ENCODE peak calls at places on chromosomes 3 and 15, in nine cellular contexts. X is IMR-90, Y is body of pancreas, L is HepG2, N is adrenal gland, D is gastrocnemius medialis, E is breast epithelium, A is upper lobe of left lung, O is ovary. I is an unnamed sample.

GRCh38 chr3:43071313-43071893 is 34.5 kb downstream of the POMGNT2 start:
- DNase-seq in E (no peak), X (no peak), L (peak; percentile 23), Y (no peak), O (no peak), A (no peak), N (no peak), D (no peak), I (no peak)

GRCh38 chr3:51681453-51681852 is 10.4 kb downstream of the TEX264 start:
- DNase-seq in O (no peak), E (no peak), A (no peak), D (no peak), L (no peak), N (no peak), Y (peak; percentile 31), X (peak; percentile 8), I (peak; percentile 64)

GRCh38 chr15:78067328-78068241 is 9.9 kb downstream of the TBC1D2B start:
- DNase-seq in Y (no peak), N (peak; percentile 81), A (no peak), X (no peak), O (no peak), D (no peak), L (no peak), E (no peak), I (no peak)

GRCh38 chr15:57560976-57561711 is 30.6 kb upstream of the MYZAP start:
- DNase-seq in X (peak; percentile 65), D (peak; percentile 52), A (no peak), Y (peak; percentile 87), N (peak; percentile 89), O (peak; percentile 75), L (peak; percentile 62), E (peak; percentile 62), I (peak; percentile 76)

GRCh38 chr3:155861476-155862183 is 7.4 kb upstream of the SLC33A1 start:
- DNase-seq in A (no peak), X (peak; percentile 8), L (no peak), O (no peak), E (no peak), D (no peak), Y (no peak), N (no peak), I (no peak)

GRCh38 chr3:16474304-16474703 is 39.2 kb downstream of the RFTN1 start:
- DNase-seq in X (peak; percentile 67), E (no peak), A (no peak), O (no peak), L (no peak), D (no peak), Y (no peak), N (no peak), I (no peak)

GRCh38 chr3:89367166-89367565 is 259.7 kb downstream of the EPHA3 start:
- DNase-seq in E (no peak), L (no peak), D (no peak), Y (no peak), O (no peak), A (no peak), X (no peak), N (no peak), I (no peak)

GRCh38 chr15:28096720-28097431 is 2.2 kb downstream of the OCA2 start:
- DNase-seq in A (peak; percentile 88), Y (no peak), X (no peak), L (no peak), D (no peak), E (no peak), O (no peak), N (no peak), I (no peak)

GRCh38 chr3:32045091-32045964 is 61.1 kb upstream of the GPD1L start:
- DNase-seq in A (no peak), E (no peak), N (peak; percentile 54), Y (peak; percentile 91), X (peak; percentile 81), O (peak; percentile 41), L (peak; percentile 85), D (peak; percentile 67), I (peak; percentile 46)

GRCh38 chr3:186788482-186789370 is 5.3 kb downstream of the EIF4A2 start:
- DNase-seq in L (no peak), O (no peak), D (no peak), E (no peak), N (no peak), A (no peak), X (no peak), Y (no peak), I (no peak)

GRCh38 chr15:36595625-36596024 is 16.2 kb downstream of the CDIN1 start:
- DNase-seq in E (no peak), L (no peak), X (no peak), A (no peak), N (no peak), O (no peak), D (no peak), Y (no peak), I (no peak)

GRCh38 chr3:99559196-99559595 is 79.2 kb upstream of the COL8A1 start:
- DNase-seq in A (no peak), N (no peak), O (no peak), Y (no peak), E (no peak), L (no peak), D (no peak), X (no peak), I (no peak)
- TF ChIP-seq POLR2A in A (no peak), N (no peak), O (no peak), Y (no peak), E (no peak), L (no peak), D (no peak), X (no peak), I (no peak)

DNA sequence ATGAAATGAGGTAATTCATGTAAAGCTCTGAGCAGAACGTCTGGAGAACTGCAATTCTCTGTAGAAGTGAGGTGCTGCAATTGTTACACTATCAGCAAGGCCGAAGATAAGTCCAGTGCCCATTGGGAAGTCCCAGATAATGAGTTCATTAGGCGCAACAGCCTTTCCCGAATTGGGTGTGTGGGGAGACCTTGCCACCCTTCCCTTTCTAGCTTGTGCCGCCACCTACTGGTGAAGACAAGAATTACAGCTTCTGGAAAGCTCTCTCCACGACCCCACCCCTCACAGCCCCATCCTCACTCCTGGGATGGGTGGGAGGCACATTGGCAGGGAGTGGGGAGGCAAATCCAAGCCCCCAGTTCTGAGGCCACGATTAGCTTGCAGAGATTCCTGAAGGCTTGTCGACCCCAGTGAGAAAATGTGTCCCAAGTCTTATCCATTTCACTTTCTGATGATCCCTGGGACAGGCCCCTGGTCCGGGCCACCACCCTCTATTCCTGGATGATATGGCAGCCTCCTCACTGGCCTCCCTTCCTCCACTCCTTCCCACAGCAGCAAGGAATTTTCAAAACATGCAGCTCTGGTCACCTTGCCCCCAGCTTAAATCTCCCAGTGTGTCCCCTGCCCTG is 36.4 kb downstream of the FAM3D start:
- DNase-seq in L (peak; percentile 46), D (peak; percentile 36), X (peak; percentile 57), N (peak; percentile 55), A (no peak), Y (peak; percentile 72), O (peak; percentile 64), E (peak; percentile 61), I (peak; percentile 78)
- H3K4me3 ChIP-seq in L (no peak overlapping the region), D (no peak overlapping the region), X (no peak overlapping the region), N (no peak overlapping the region), A (no peak overlapping the region), Y (no peak overlapping the region), O (no peak overlapping the region), E (no peak overlapping the region), I (no peak overlapping the region)

GRCh38 chr3:63932509-63933212 is 20.5 kb upstream of the SCAANT1 start:
- DNase-seq in X (no peak), A (no peak), Y (no peak), N (no peak), D (no peak), E (no peak), O (no peak), L (no peak), I (no peak)
- H3K4me1 ChIP-seq in X (no peaks in the 10 kb centered on the region), A (peaks cover 45% of the 10 kb centered on the region), Y (peaks cover 82% of the 10 kb centered on the region), N (peaks cover 53% of the 10 kb centered on the region), D (peaks cover 27% of the 10 kb centered on the region), E (peaks cover under 1% of the 10 kb centered on the region), O (peaks cover 3% of the 10 kb centered on the region), L (peaks cover 33% of the 10 kb centered on the region), I (peaks cover 31% of the 10 kb centered on the region)

GRCh38 chr3:44337253-44337652 is 1.3 kb upstream of the TCAIM start:
- DNase-seq in O (no peak), Y (no peak), N (no peak), A (no peak), E (no peak), X (no peak), D (no peak), L (no peak), I (no peak)

GRCh38 chr3:44338828-44339127 is 212 bp downstream of the TCAIM start:
- DNase-seq in D (no peak), L (no peak), A (no peak), O (no peak), E (no peak), X (no peak), Y (no peak), N (no peak), I (no peak)

GRCh38 chr3:44339990-44340389 is 1.4 kb downstream of the TCAIM start:
- DNase-seq in O (no peak), D (no peak), X (no peak), N (no peak), L (no peak), A (no peak), Y (no peak), E (no peak), I (no peak)

GRCh38 chr3:44339181-44339741 is 695 bp downstream of the TCAIM start:
- DNase-seq in D (no peak), X (no peak), O (no peak), A (no peak), L (no peak), N (no peak), Y (no peak), E (no peak), I (no peak)

DNA sequence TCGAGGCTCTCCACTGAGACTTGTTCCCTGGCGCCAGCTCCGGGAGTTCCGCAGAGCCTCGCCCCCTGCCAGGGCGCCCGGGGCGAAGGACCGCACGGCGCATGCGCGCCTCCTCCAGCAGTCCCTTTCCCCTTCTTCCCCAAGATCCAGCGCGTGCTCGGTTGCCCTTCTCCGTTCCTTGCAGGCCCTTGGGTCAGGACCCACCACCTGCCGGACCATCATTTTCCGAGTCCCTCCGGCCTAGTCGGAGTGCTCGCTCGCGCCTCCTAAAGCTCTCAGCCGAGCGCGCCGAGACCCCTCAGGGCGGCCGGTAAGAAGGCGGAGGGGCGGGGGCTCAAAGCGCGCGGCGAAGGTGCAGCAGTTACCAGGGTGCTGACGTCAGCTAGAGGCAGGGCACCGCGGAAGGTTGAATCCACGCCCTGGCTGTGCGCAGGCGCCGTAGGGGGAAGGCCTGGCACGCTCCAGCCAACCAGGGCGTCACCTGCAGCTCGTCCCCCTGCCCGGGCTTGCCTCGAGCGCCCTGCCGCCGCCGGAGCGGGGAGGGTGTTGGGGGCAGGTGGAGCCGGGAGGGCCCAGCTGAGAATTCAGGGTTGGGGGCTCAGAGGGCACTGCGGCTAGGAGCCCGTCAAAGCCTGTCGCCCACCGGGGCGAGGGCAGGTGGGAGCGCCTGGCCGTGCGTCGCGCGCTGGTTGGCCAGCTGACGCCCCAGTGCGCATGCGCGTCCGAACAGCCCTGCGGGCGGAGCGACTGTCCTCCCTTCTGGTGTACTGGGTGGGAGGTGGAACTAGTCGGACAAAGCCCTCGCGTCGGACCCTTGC is at the start of gene TCAIM:
- DNase-seq in E (peak; percentile 97), D (peak; percentile 95), Y (peak; percentile 99), X (peak; percentile 96), O (peak; percentile 98), L (peak; percentile 94), A (peak; percentile 99), N (peak; percentile 99), I (peak; percentile 99)
- TF ChIP-seq POLR2A in E (no peak), D (peak; percentile 93), Y (peak; percentile 89), X (peak; percentile 45), O (peak; percentile 89), L (peak; percentile 74), A (no peak), N (peak; percentile 77), I (peak; percentile 95)